ENCODE peak calls at places on chromosome 22, in nine cellular contexts. V is CD8-positive, alpha-beta T cell; F is choroid plexus epithelial cell; W is right atrium auricular region; J is cardiac fibroblast; K is fibroblast of the aortic adventitia; I is neural crest cell; X is AG09309; C is osteocyte. S is an unnamed sample.

GRCh38 chr22:47210112-47210657 is 447.7 kb downstream of the TBC1D22A start:
- DNase-seq in K (no peak), J (no peak), V (no peak), I (no peak), X (no peak), W (peak; percentile 18), F (no peak), C (peak; percentile 70), S (no peak)

GRCh38 chr22:31695423-31695822 is 33.4 kb upstream of the PISD start:
- DNase-seq in I (no peak), C (no peak), K (no peak), F (peak; percentile 48), J (peak; percentile 17), X (no peak), V (no peak), W (no peak), S (no peak)

GRCh38 chr22:19844423-19845368 is 10.0 kb downstream of the GNB1L start:
- DNase-seq in V (no peak), C (peak; percentile 90), I (no peak), J (peak; percentile 67), X (peak; percentile 14), W (peak; percentile 73), K (peak; percentile 27), F (peak; percentile 42), S (peak; percentile 68)

GRCh38 chr22:35301370-35301874 is 1.7 kb downstream of the TOM1 start:
- DNase-seq in I (no peak), W (peak; percentile 76), K (peak; percentile 94), X (peak; percentile 100), C (peak; percentile 57), F (peak; percentile 99), J (peak; percentile 98), V (no peak), S (peak; percentile 61)

GRCh38 chr22:17366830-17367229 is 2.4 kb upstream of the CECR2 start:
- DNase-seq in V (no peak), C (no peak), I (peak; percentile 65), K (no peak), J (peak; percentile 53), X (no peak), W (no peak), F (peak; percentile 46), S (peak; percentile 38)

GRCh38 chr22:46937939-46938338 is 175.5 kb downstream of the TBC1D22A start:
- DNase-seq in V (no peak), F (no peak), K (no peak), X (no peak), W (peak; percentile 48), I (no peak), C (no peak), J (no peak), S (no peak)

GRCh38 chr22:23696326-23696851 is 5.6 kb downstream of the RGL4 start:
- DNase-seq in F (peak; percentile 83), K (no peak), C (no peak), J (peak; percentile 39), W (no peak), V (peak; percentile 60), X (no peak), I (no peak), S (no peak)

GRCh38 chr22:32119568-32120235 is 39.4 kb downstream of the C22orf42 start:
- DNase-seq in J (no peak), W (no peak), X (no peak), V (no peak), C (no peak), F (no peak), I (no peak), K (no peak), S (no peak)

GRCh38 chr22:35418088-35418487 is 18.1 kb downstream of the MCM5 start:
- DNase-seq in V (no peak), X (peak; percentile 20), J (peak; percentile 37), C (no peak), I (no peak), K (peak; percentile 43), W (no peak), F (no peak), S (no peak)

GRCh38 chr22:49303061-49303735 is 524.5 kb downstream of the BRD1 start:
- DNase-seq in J (no peak), F (no peak), X (no peak), V (no peak), I (no peak), K (no peak), C (peak; percentile 75), W (peak; percentile 23), S (no peak)

GRCh38 chr22:44668190-44668885 is 33.7 kb upstream of the PRR5 start:
- DNase-seq in K (no peak), I (no peak), W (no peak), J (no peak), F (no peak), X (no peak), V (peak; percentile 26), C (no peak), S (no peak)
- TF ChIP-seq CTCF in K (no peak), I (peak; percentile 11), W (no peak), J (no peak), F (no peak), X (no peak), V (no peak), C (no peak), S (no peak)

DNA sequence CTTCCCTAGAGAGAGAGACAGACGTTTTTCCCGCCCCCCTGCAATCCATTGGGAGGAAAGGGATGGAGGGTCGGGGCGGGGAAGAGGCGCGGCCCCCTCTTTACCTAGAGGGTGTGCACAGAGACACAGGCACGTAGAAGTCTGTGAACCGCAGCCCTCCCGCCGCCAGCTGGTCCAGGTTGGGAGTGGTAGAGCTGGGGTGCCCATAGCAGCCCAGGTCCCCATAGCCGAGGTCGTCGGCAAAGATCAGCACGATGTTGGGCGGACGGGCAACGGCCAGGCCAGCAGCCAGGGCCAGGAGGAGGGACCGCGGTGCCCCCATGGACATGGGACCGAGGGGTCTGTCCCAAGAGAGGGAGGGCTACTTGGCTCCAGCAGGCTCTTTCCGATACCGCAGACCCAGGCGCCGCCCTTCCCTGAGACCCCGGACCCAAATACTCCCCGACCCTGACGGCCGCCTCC is 469 bp downstream of the ARSA start:
- DNase-seq in C (no peak), F (no peak), X (no peak), J (no peak), V (no peak), I (peak; percentile 41), K (no peak), W (no peak), S (no peak)
- TF ChIP-seq CTCF in C (no peak), F (no peak), X (no peak), J (no peak), V (no peak), I (no peak), K (no peak), W (no peak), S (no peak)

GRCh38 chr22:27687984-27688545 is 113.5 kb downstream of the MN1 start:
- DNase-seq in X (no peak), F (peak; percentile 28), V (no peak), K (no peak), C (no peak), W (no peak), I (no peak), J (no peak), S (no peak)

GRCh38 chr22:27689664-27690063 is 111.9 kb downstream of the MN1 start:
- DNase-seq in K (no peak), F (no peak), V (no peak), C (no peak), J (no peak), X (no peak), W (no peak), I (no peak), S (no peak)

GRCh38 chr22:27697888-27698287 is 103.7 kb downstream of the MN1 start:
- DNase-seq in X (no peak), W (no peak), I (no peak), F (no peak), V (no peak), J (no peak), K (no peak), C (no peak), S (no peak)

GRCh38 chr22:27690596-27690995 is 111.0 kb downstream of the MN1 start:
- DNase-seq in K (no peak), X (no peak), I (no peak), C (no peak), W (no peak), F (no peak), J (no peak), V (no peak), S (no peak)

GRCh38 chr22:27692243-27692642 is 109.3 kb downstream of the MN1 start:
- DNase-seq in J (no peak), V (no peak), F (peak; percentile 24), X (no peak), C (no peak), W (no peak), I (no peak), K (peak; percentile 42), S (no peak)
- TF ChIP-seq CTCF in J (peak; percentile 21), V (no peak), F (peak; percentile 37), X (no peak), C (no peak), W (no peak), I (no peak), K (no peak), S (no peak)

GRCh38 chr22:38706885-38707180 is 1.1 kb downstream of the GTPBP1 start:
- DNase-seq in C (no peak), I (no peak), W (no peak), F (no peak), K (peak; percentile 33), V (no peak), X (no peak), J (peak; percentile 15), S (no peak)

GRCh38 chr22:38706101-38706884 is 549 bp downstream of the GTPBP1 start:
- DNase-seq in K (peak; percentile 36), F (peak; percentile 55), V (no peak), W (peak; percentile 69), J (peak; percentile 53), X (no peak), C (no peak), I (peak; percentile 5), S (peak; percentile 41)

GRCh38 chr22:38704568-38705234 is 1.0 kb upstream of the GTPBP1 start:
- DNase-seq in X (no peak), J (no peak), C (no peak), K (peak; percentile 30), F (no peak), W (no peak), V (no peak), I (no peak), S (no peak)

GRCh38 chr22:38707346-38707745 is 1.6 kb downstream of the GTPBP1 start:
- DNase-seq in W (no peak), F (peak; percentile 64), V (no peak), K (peak; percentile 40), C (no peak), I (no peak), X (no peak), J (peak; percentile 32), S (no peak)

DNA sequence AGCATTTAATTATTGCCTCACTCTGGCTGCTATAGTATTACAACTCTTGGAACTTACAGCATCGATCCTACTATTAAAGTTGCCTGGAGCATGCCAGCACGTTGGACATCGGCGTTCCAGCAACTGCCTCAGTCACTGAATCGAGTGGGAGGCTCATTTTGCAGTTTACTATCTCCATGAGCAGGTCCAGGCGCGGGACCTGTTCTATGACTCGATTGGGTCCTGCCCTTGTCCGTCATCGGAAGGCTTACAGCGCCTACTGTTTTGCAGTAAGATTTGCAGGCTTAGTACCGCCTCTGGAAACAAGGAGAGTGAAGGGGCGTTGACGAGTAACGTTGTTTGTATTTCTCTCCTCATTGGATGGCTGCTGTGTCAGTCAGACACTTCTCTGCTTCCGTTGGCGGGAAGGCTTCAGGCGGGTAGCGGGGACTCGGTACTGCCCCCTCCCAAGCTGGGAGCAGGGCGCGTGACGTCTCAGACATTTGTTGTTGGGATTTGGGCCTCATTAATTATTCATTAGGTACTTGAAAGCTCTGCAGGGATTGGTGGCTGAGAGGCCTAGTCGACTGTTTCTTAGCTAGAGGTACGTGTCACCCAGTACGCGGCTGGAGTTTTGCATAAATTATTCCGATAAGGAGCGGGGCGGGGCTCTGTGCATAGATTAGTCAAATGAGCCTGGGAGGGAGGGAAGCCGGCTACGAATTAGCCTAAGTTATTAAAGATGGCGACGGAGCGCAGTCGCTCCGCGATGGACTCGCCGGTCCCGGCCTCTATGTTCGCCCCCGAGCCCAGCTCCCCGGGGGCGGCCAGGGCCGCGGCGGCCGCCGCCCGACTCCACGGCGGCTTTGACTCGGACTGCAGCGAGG is at the start of gene GTPBP1:
- DNase-seq in V (peak; percentile 91), J (peak; percentile 100), K (peak; percentile 100), W (peak; percentile 100), F (peak; percentile 100), C (peak; percentile 99), X (peak; percentile 100), I (peak; percentile 98), S (peak; percentile 98)
- TF ChIP-seq CTCF in V (no peak), J (no peak), K (peak; percentile 19), W (no peak), F (peak; percentile 2), C (peak; percentile 14), X (no peak), I (no peak), S (peak; percentile 37)

S was measured in uterus.